ENCODE peak calls at places on chromosomes 5 and 9, in ten cellular contexts. E is bronchial epithelial cell; P is tibial artery; S is lower leg skin; N is ovary; B is colonic mucosa; U is dorsolateral prefrontal cortex; I is AG04449; O is SK-N-SH; F is CD8-positive, alpha-beta T cell. J is an unnamed sample.

GRCh38 chr5:485943-486491 is 38.2 kb downstream of the SLC9A3 start:
- DNase-seq in B (no peak), O (no peak), P (no peak), I (no peak), E (no peak), N (no peak), F (no peak), S (no peak), U (no peak), J (no peak)

GRCh38 chr5:174327896-174328295 is 282.4 kb downstream of the NSG2 start:
- DNase-seq in O (no peak), I (no peak), S (peak), B (no peak), F (no peak), N (no peak), E (no peak), P (no peak), U (no peak), J (no peak)

GRCh38 chr5:131224387-131225191 is 39.3 kb upstream of the CDC42SE2 start:
- DNase-seq in I (no peak), F (no peak), N (no peak), B (peak), E (no peak), U (no peak), S (no peak), P (peak), O (no peak), J (no peak)

GRCh38 chr9:81635526-81636279 is 53.6 kb downstream of the TLE1 start:
- DNase-seq in F (no peak), I (no peak), O (no peak), B (no peak), N (no peak), S (no peak), P (no peak), U (no peak), E (no peak), J (no peak)

GRCh38 chr9:34547960-34548603 is 25.3 kb upstream of the ENHO start:
- DNase-seq in U (peak), O (peak), B (peak), F (peak), N (peak), I (peak), P (peak), E (peak), S (peak), J (peak)

GRCh38 chr9:32811251-32811650 is 27.9 kb downstream of the TMEM215 start:
- DNase-seq in N (no peak), S (no peak), F (no peak), I (no peak), E (no peak), P (no peak), O (peak), B (no peak), U (no peak), J (no peak)

GRCh38 chr9:137975936-137976565 is 98.5 kb downstream of the CACNA1B start:
- DNase-seq in U (peak), F (no peak), I (no peak), S (peak), N (no peak), O (no peak), E (no peak), P (peak), B (no peak), J (no peak)

GRCh38 chr9:75105019-75105540 is 16.8 kb downstream of the OSTF1 start:
- DNase-seq in P (no peak), N (no peak), O (no peak), F (no peak), E (no peak), I (no peak), U (no peak), B (no peak), S (no peak), J (no peak)

GRCh38 chr5:159359408-159359807 is 29.1 kb upstream of the IL12B start:
- DNase-seq in F (no peak), I (no peak), S (no peak), O (no peak), U (no peak), B (no peak), E (no peak), N (no peak), P (no peak), J (no peak)

GRCh38 chr5:114018178-114018577 is 343.7 kb upstream of the KCNN2 start:
- DNase-seq in I (no peak), F (no peak), U (no peak), O (no peak), S (no peak), E (no peak), N (no peak), B (no peak), P (no peak), J (no peak)

GRCh38 chr5:95842955-95843544 is 20.5 kb upstream of the GLRX start:
- DNase-seq in O (no peak), N (no peak), S (peak), U (no peak), F (peak), E (no peak), P (peak), I (no peak), B (peak), J (no peak)

GRCh38 chr5:95847261-95847592 is 24.7 kb upstream of the GLRX start:
- DNase-seq in N (no peak), E (no peak), P (no peak), S (no peak), U (no peak), O (no peak), B (no peak), F (no peak), I (no peak), J (no peak)

GRCh38 chr5:95846554-95847260 is 24.2 kb upstream of the GLRX start:
- DNase-seq in I (no peak), P (peak), S (peak), F (peak), B (peak), U (peak), O (peak), E (peak), N (peak), J (peak)

GRCh38 chr5:95843733-95844223 is 21.3 kb upstream of the GLRX start:
- DNase-seq in F (no peak), U (no peak), P (peak), B (peak), I (no peak), O (no peak), N (no peak), S (peak), E (no peak), J (no peak)

DNA sequence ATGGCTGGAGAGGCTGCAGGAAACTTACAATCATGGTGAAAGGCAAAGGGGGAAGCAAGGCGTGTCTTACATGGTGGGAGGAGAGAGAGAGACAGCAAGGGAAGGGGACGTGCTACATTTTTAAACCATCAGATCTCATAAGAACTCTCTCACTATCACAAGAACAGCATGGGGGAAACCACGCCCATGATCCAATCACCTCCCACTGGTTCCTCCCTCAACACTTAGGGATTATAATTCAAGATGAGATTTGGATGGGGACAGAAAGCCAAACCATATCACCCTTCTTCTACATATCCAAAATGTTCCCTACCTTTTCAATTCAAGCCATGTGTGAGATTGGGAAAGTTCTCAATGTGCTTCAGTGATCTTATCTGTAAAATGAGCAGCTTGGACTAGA is 22.9 kb upstream of the GLRX start:
- DNase-seq in B (peak), E (no peak), N (no peak), O (no peak), I (no peak), P (no peak), S (peak), U (no peak), F (no peak), J (no peak)
- H3K4me3 ChIP-seq in B (no peak), E (no peak), N (no peak), O (no peak), I (no peak), P (no peak), S (no peak), U (no peak), F (no peak), J (no peak)

GRCh38 chr5:78359831-78360673 is at the start of gene SCAMP1:
- DNase-seq in I (no peak), O (peak), E (peak), P (peak), S (peak), N (peak), U (peak), F (peak), B (peak), J (peak)
- TF ChIP-seq CTCF in I (peak), O (no peak), E (peak), P (peak), S (no peak), N (peak), U (peak), F (no peak), B (peak), J (no peak)

GRCh38 chr9:21559402-21560280 is 77.5 kb upstream of the IFNE start:
- DNase-seq in F (peak), I (no peak), S (peak), O (peak), E (peak), N (peak), U (no peak), P (no peak), B (peak), J (no peak)
- H3K4me3 ChIP-seq in F (peak), I (peak), S (peak), O (peak), E (peak), N (peak), U (peak), P (peak), B (peak), J (peak)

DNA sequence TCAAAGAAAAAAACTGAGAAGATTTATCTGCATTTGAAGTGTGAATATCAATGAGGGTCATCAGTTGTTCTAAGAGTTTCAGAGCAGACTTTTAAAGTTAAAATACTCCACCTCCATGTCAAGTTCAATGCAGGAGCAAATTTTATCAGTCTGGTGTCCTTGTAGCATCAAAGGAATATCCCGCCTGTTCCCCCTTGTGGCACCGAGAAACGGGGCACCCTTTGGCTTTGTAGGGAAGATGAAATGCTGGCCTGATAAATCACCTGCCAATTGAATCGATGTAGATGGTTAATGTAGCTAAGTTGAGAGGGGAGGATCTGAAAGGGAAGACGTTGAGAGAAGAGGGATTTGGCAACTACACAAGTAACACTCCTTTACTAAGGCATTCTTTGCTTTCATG is 714.5 kb downstream of the EFNA5 start:
- DNase-seq in I (no peak), P (no peak), B (no peak), U (no peak), N (no peak), O (no peak), S (no peak), F (no peak), E (no peak), J (no peak)
- TF ChIP-seq CTCF in I (no peak), P (no peak), B (no peak), U (no peak), N (no peak), O (no peak), S (no peak), F (no peak), E (no peak), J (no peak)

DNA sequence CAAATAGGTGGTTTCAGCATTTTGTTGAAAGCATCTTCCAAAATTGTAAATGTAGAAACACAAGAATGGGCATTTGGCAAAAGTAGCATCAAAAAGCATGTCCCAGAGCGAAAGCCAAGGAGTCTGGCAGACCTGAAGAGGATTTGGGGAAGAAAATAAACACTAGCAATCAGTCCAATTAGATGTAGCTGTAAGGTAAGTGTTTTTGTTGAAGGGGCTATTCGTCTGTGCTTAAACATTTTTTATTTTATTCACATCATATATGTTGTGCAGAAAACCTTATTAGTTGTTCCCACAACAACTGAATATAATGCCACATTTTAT is 954.1 kb upstream of the COX7C start:
- DNase-seq in P (no peak), O (peak), B (no peak), E (no peak), S (no peak), I (no peak), N (no peak), F (no peak), U (no peak), J (no peak)
- H3K4me3 ChIP-seq in P (no peak), O (peak), B (no peak), E (no peak), S (no peak), I (no peak), N (no peak), F (no peak), U (no peak), J (no peak)

GRCh38 chr5:168884040-168884439 is 304.9 kb upstream of the PANK3 start:
- DNase-seq in I (no peak), O (no peak), E (no peak), P (no peak), F (no peak), N (no peak), B (no peak), S (peak), U (no peak), J (no peak)

GRCh38 chr5:168883253-168883880 is 304.2 kb upstream of the PANK3 start:
- DNase-seq in B (no peak), E (no peak), P (no peak), S (peak), O (peak), I (no peak), U (no peak), F (no peak), N (no peak), J (no peak)

GRCh38 chr5:168882283-168882682 is 303.1 kb upstream of the PANK3 start:
- DNase-seq in B (no peak), O (no peak), F (no peak), U (no peak), I (no peak), P (no peak), S (no peak), E (no peak), N (no peak), J (no peak)

GRCh38 chr5:168879929-168880328 is 300.8 kb upstream of the PANK3 start:
- DNase-seq in B (no peak), I (no peak), P (no peak), S (no peak), N (no peak), O (no peak), U (no peak), F (no peak), E (no peak), J (no peak)

DNA sequence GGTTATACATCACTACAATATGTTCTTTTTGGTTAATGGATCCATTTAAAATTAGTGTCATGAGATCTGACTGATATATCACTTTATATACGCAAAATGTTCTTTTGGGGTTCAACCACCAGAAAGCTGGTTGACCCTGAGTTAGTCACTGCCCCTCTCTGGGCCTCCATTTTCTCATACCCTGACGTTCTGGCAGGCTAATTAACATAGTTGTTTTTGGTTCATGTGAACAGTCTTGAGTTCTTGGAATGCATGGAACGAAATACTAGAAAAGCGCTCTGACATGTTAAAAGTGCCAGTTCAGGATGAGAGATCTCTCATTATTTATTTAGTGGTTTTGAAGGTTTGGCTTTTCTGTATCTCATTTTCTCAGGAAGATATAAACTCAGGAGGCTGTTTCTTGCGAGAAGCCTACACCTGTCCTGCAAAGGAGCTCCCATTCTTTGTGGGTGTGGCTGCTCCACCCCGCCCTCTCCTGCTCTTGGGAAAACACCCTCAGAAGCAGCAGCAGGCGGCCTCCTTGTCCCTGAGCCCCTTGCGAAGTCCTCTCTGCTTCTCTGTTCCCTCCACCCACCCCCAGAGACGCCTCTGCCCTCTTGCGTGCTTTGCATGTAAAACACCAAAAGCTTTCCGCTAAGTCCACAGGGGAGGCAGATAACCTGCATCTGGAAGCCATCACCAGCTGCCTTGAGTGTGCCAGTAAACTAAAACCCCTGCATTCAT is 302.4 kb upstream of the PANK3 start:
- DNase-seq in U (no peak), B (no peak), P (no peak), F (no peak), E (no peak), O (peak), S (no peak), N (no peak), I (no peak), J (no peak)
- TF ChIP-seq CTCF in U (no peak), B (no peak), P (no peak), F (no peak), E (no peak), O (no peak), S (no peak), N (no peak), I (no peak), J (no peak)

GRCh38 chr9:120935383-120935857 is 8.8 kb upstream of the TRAF1 start:
- DNase-seq in I (peak), U (peak), O (peak), F (no peak), B (peak), E (peak), S (peak), N (peak), P (peak), J (peak)
- H3K4me3 ChIP-seq in I (peak), U (no peak), O (peak), F (no peak), B (no peak), E (no peak), S (no peak), N (no peak), P (no peak), J (no peak)

GRCh38 chr9:37508834-37509206 is 23.1 kb downstream of the POLR1E start:
- DNase-seq in O (no peak), N (no peak), S (no peak), E (no peak), F (no peak), B (no peak), U (no peak), I (no peak), P (no peak), J (no peak)

GRCh38 chr9:37512439-37512838 is 26.7 kb downstream of the POLR1E start:
- DNase-seq in O (no peak), I (no peak), N (no peak), E (no peak), S (no peak), U (no peak), P (no peak), F (peak), B (no peak), J (no peak)

GRCh38 chr9:37509536-37509935 is 23.8 kb downstream of the POLR1E start:
- DNase-seq in P (no peak), U (no peak), S (no peak), I (no peak), E (no peak), B (no peak), O (no peak), N (no peak), F (no peak), J (no peak)

GRCh38 chr9:37511715-37512010 is 25.9 kb downstream of the POLR1E start:
- DNase-seq in I (no peak), B (no peak), F (no peak), P (no peak), E (no peak), S (no peak), U (no peak), O (no peak), N (no peak), J (no peak)

DNA sequence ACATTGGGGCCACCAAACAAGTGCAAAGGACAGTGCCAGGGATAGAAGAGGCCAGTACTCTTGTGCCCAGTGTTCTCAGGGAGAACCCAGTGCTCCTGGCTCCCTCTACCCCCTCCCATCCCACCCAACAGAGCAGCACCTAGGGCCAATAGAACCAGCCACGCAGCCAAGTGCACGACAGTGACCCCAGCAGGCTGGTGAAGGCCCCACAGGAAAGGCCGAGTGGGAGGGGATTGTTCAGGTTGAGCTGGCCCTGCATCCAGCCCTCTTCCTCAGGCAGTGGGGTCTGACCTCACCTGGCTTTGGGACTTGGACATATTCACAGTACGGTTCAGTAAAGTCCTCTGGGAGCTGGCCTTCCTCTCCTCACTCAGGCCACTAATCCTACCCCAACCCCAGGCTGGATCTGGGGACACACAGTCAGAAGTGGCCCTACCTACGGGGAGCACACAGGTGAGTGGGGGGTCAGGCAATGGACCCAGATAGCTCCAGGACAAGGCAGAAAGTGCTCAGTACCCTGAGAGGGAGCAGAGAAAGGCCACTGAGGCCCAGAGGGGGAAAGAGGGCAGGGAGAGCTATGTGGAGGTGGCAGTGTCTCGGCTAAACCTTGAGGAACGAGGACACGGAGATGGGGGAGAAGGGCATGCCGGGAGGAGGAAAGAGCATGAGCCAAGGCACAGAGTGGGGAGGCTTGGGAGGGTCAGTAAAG is 25.4 kb downstream of the POLR1E start:
- DNase-seq in P (no peak), B (no peak), U (no peak), S (no peak), N (no peak), F (no peak), O (peak), I (no peak), E (no peak), J (no peak)
- TF ChIP-seq CTCF in P (no peak), B (no peak), U (no peak), S (no peak), N (no peak), F (no peak), O (peak), I (peak), E (peak), J (no peak)

GRCh38 chr5:118173340-118173739 is 815.0 kb downstream of the DTWD2 start:
- DNase-seq in P (no peak), I (no peak), E (no peak), F (no peak), B (no peak), N (no peak), O (no peak), U (no peak), S (no peak), J (no peak)

GRCh38 chr5:118174671-118175070 is 813.7 kb downstream of the DTWD2 start:
- DNase-seq in N (no peak), P (no peak), E (no peak), I (no peak), F (no peak), S (no peak), B (no peak), O (no peak), U (no peak), J (no peak)
- H3K4me3 ChIP-seq in N (no peak), P (no peak), E (no peak), I (no peak), F (no peak), S (no peak), B (no peak), O (no peak), U (no peak), J (no peak)